ENCODE peak calls at places on chromosomes 13 and 19, in eight cellular contexts. D, Z, E, W, P, X, B and S are unnamed samples.

GRCh38 chr19:46904114-46905060 is 43.6 kb downstream of the ARHGAP35 start:
- DNase-seq in D (peak; percentile 82), Z (no peak), E (no peak), W (no peak), P (peak; percentile 91), X (peak; percentile 47), B (no peak), S (peak; percentile 32)

GRCh38 chr13:109646423-109646822 is 140.0 kb downstream of the IRS2 start:
- DNase-seq in D (no peak), Z (no peak), E (peak; percentile 7), W (no peak), P (no peak), X (no peak), B (no peak), S (no peak)

GRCh38 chr13:28438067-28438466 is 56.9 kb downstream of the FLT1 start:
- DNase-seq in D (no peak), Z (no peak), E (no peak), W (no peak), P (no peak), X (no peak), B (no peak), S (no peak)

GRCh38 chr19:10473192-10473591 is 30.0 kb downstream of the KEAP1 start:
- DNase-seq in D (no peak), Z (no peak), E (no peak), W (no peak), P (no peak), X (no peak), B (no peak), S (no peak)

GRCh38 chr13:40992678-40993077 is 26.4 kb downstream of the ELF1 start:
- DNase-seq in D (no peak), Z (no peak), E (no peak), W (no peak), P (peak; percentile 30), X (no peak), B (no peak), S (no peak)

GRCh38 chr13:61286148-61286745 is 129.4 kb downstream of the PCDH20 start:
- DNase-seq in D (no peak), Z (no peak), E (no peak), W (peak; percentile 36), P (no peak), X (peak; percentile 66), B (no peak), S (no peak)

GRCh38 chr13:67147257-67148218 is 82.6 kb downstream of the PCDH9 start:
- DNase-seq in D (peak; percentile 2), Z (no peak), E (no peak), W (no peak), P (no peak), X (peak; percentile 27), B (no peak), S (no peak)

GRCh38 chr13:94585543-94586101 is 10.3 kb downstream of the TGDS start:
- DNase-seq in D (no peak), Z (no peak), E (no peak), W (no peak), P (no peak), X (no peak), B (no peak), S (no peak)

GRCh38 chr13:43238341-43239083 is 215.1 kb downstream of the DNAJC15 start:
- DNase-seq in D (no peak), Z (no peak), E (no peak), W (no peak), P (no peak), X (no peak), B (no peak), S (no peak)

GRCh38 chr13:107457686-107458085 is 757.6 kb downstream of the LIG4 start:
- DNase-seq in D (no peak), Z (no peak), E (no peak), W (no peak), P (no peak), X (no peak), B (no peak), S (no peak)

GRCh38 chr13:63636231-63636993 is 2220.8 kb upstream of the PCDH20 start:
- DNase-seq in D (no peak), Z (no peak), E (peak; percentile 8), W (no peak), P (no peak), X (peak; percentile 43), B (no peak), S (no peak)

GRCh38 chr13:41054212-41054877 is 7.0 kb upstream of the WBP4 start:
- DNase-seq in D (peak; percentile 80), Z (no peak), E (peak; percentile 37), W (no peak), P (peak; percentile 50), X (peak; percentile 63), B (no peak), S (no peak)

GRCh38 chr13:108278466-108278865 is 8.9 kb downstream of the TNFSF13B start:
- DNase-seq in D (no peak), Z (no peak), E (no peak), W (no peak), P (no peak), X (no peak), B (no peak), S (no peak)

GRCh38 chr13:25678398-25678797 is 306.6 kb downstream of the ATP8A2 start:
- DNase-seq in D (no peak), Z (no peak), E (no peak), W (no peak), P (no peak), X (no peak), B (no peak), S (no peak)

GRCh38 chr19:38719761-38720558 is 24.3 kb downstream of the CAPN12 start:
- DNase-seq in D (no peak), Z (no peak), E (no peak), W (no peak), P (no peak), X (no peak), B (no peak), S (no peak)

GRCh38 chr19:44576843-44577565 is 36.4 kb upstream of the IGSF23 start:
- DNase-seq in D (peak; percentile 58), Z (peak; percentile 59), E (no peak), W (peak; percentile 53), P (no peak), X (peak; percentile 84), B (no peak), S (no peak)

GRCh38 chr19:19672816-19673215 is 4.2 kb downstream of the ZNF101 start:
- DNase-seq in D (no peak), Z (no peak), E (no peak), W (no peak), P (no peak), X (no peak), B (no peak), S (no peak)

GRCh38 chr13:35649162-35649561 is 172.7 kb upstream of the MAB21L1 start:
- DNase-seq in D (peak; percentile 52), Z (no peak), E (no peak), W (no peak), P (no peak), X (no peak), B (no peak), S (no peak)

GRCh38 chr13:25648996-25649633 is 277.3 kb downstream of the ATP8A2 start:
- DNase-seq in D (no peak), Z (no peak), E (no peak), W (no peak), P (no peak), X (no peak), B (no peak), S (no peak)

GRCh38 chr19:5680083-5680436 is 256 bp downstream of the MICOS13 start:
- DNase-seq in D (peak; percentile 67), Z (peak; percentile 68), E (no peak), W (no peak), P (no peak), X (peak; percentile 61), B (no peak), S (peak; percentile 81)

GRCh38 chr13:48233886-48234488 is 981 bp downstream of the ITM2B start:
- DNase-seq in D (peak; percentile 78), Z (no peak), E (peak; percentile 30), W (no peak), P (peak; percentile 53), X (peak; percentile 21), B (no peak), S (no peak)

GRCh38 chr13:72204291-72204690 is 337.3 kb upstream of the DACH1 start:
- DNase-seq in D (no peak), Z (no peak), E (no peak), W (no peak), P (no peak), X (no peak), B (no peak), S (no peak)
- H3K27ac ChIP-seq in D (no peak overlapping the region), Z (no peak overlapping the region), E (no peak overlapping the region), W (no peak overlapping the region), P (no peak overlapping the region), X (no peak overlapping the region), B (no peak overlapping the region), S (no peak overlapping the region)

GRCh38 chr13:98843482-98843877 is 91.0 kb upstream of the SLC15A1 start:
- DNase-seq in D (no peak), Z (no peak), E (no peak), W (no peak), P (no peak), X (no peak), B (no peak), S (no peak)

GRCh38 chr13:98846991-98847390 is 94.5 kb upstream of the SLC15A1 start:
- DNase-seq in D (no peak), Z (no peak), E (no peak), W (no peak), P (no peak), X (no peak), B (no peak), S (no peak)

GRCh38 chr13:98846521-98846920 is 94.0 kb upstream of the SLC15A1 start:
- DNase-seq in D (no peak), Z (no peak), E (no peak), W (no peak), P (no peak), X (no peak), B (no peak), S (no peak)

GRCh38 chr13:98847780-98848179 is 95.3 kb upstream of the SLC15A1 start:
- DNase-seq in D (no peak), Z (no peak), E (no peak), W (no peak), P (no peak), X (peak; percentile 69), B (no peak), S (no peak)

GRCh38 chr13:98845726-98846125 is 93.3 kb upstream of the SLC15A1 start:
- DNase-seq in D (no peak), Z (no peak), E (no peak), W (no peak), P (no peak), X (no peak), B (no peak), S (no peak)
- H3K4me3 ChIP-seq in D (no peak overlapping the region), Z (no peak overlapping the region), E (no peak overlapping the region), W (no peak overlapping the region), P (no peak overlapping the region), X (no peak overlapping the region), B (no peak overlapping the region), S (no peak overlapping the region)

DNA sequence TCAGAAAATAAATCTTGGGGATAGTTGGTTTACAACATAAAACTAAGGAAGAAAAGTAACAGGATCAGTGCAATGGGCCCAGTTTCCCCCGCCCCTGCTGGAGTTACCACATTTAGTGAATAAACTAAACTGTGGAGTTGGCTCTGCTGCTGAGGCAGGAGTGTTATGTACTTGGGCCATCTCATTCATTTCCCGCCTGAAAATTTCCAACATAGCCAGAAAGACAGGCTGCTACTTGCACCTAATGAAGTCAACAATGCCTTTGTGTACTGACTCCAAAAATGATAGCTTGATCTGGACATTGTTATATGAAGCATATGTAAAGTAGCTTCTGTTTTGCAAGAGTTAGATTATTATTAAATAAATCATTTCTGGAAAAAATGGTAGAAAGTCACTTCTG is 7.9 kb upstream of the RNASEH2B start:
- DNase-seq in D (no peak), Z (no peak), E (no peak), W (no peak), P (no peak), X (no peak), B (no peak), S (no peak)
- H3K27ac ChIP-seq in D (no peak overlapping the region), Z (no peak overlapping the region), E (no peak overlapping the region), W (no peak overlapping the region), P (no peak overlapping the region), X (no peak overlapping the region), B (no peak overlapping the region), S (no peak overlapping the region)

GRCh38 chr19:48249502-48250014 is 6.2 kb downstream of the CARD8 start:
- DNase-seq in D (no peak), Z (peak; percentile 75), E (peak; percentile 78), W (no peak), P (no peak), X (no peak), B (no peak), S (peak; percentile 59)
- H3K4me3 ChIP-seq in D (no peak overlapping the region), Z (peak overlapping the region; percentile 53), E (peak overlapping the region; percentile 77), W (no peak overlapping the region), P (no peak overlapping the region), X (no peak overlapping the region), B (no peak overlapping the region), S (peak overlapping the region; percentile 56)